ENCODE peak calls at places on chromosomes 12 and 14, in six cellular contexts. J, K, U, M, C and D are unnamed samples.
A peak's percentile ranks its signal among the peaks of the same experiment; 100 is the strongest.

GRCh38 chr12:182381-182883 is 31.5 kb downstream of the SLC6A12 start:
- DNase-seq in J (no peak), K (no peak), U (no peak), M (no peak), C (no peak), D (no peak)

GRCh38 chr14:103552811-103553210 is 9.6 kb downstream of the BAG5 start:
- DNase-seq in J (no peak), K (no peak), U (peak; percentile 6), M (no peak), C (no peak), D (no peak)

GRCh38 chr12:58529114-58529665 is 391.1 kb downstream of the LRIG3 start:
- DNase-seq in J (no peak), K (no peak), U (no peak), M (no peak), C (no peak), D (no peak)

GRCh38 chr14:53953002-53953827 is 3.4 kb downstream of the BMP4 start:
- DNase-seq in J (peak; percentile 93), K (peak; percentile 88), U (peak; percentile 78), M (no peak), C (peak; percentile 61), D (no peak)

GRCh38 chr12:105825141-105825540 is 313.6 kb downstream of the NUAK1 start:
- DNase-seq in J (no peak), K (no peak), U (no peak), M (no peak), C (no peak), D (no peak)

GRCh38 chr12:54419088-54419887 is at the start of gene ITGA5:
- DNase-seq in J (peak; percentile 77), K (peak; percentile 86), U (peak; percentile 73), M (peak; percentile 77), C (peak; percentile 64), D (no peak)

GRCh38 chr12:18368594-18368993 is 107.3 kb downstream of the PIK3C2G start:
- DNase-seq in J (no peak), K (no peak), U (no peak), M (no peak), C (no peak), D (no peak)

GRCh38 chr12:24697769-24698168 is 251.1 kb downstream of the BCAT1 start:
- DNase-seq in J (no peak), K (no peak), U (no peak), M (no peak), C (no peak), D (no peak)

GRCh38 chr12:132166801-132167591 is 22.7 kb downstream of the NOC4L start:
- DNase-seq in J (no peak), K (no peak), U (no peak), M (no peak), C (no peak), D (no peak)

GRCh38 chr12:110637869-110638441 is 24.0 kb downstream of the TCTN1 start:
- DNase-seq in J (no peak), K (no peak), U (no peak), M (no peak), C (no peak), D (no peak)

GRCh38 chr14:104355101-104355691 is 216.8 kb downstream of the KIF26A start:
- DNase-seq in J (no peak), K (peak; percentile 20), U (no peak), M (no peak), C (no peak), D (no peak)

GRCh38 chr14:68211421-68211820 is 391.8 kb downstream of the RAD51B start:
- DNase-seq in J (no peak), K (no peak), U (no peak), M (no peak), C (no peak), D (no peak)

GRCh38 chr14:20469890-20470858 is 968 bp downstream of the PNP start:
- DNase-seq in J (peak; percentile 38), K (peak; percentile 53), U (peak; percentile 49), M (peak; percentile 73), C (no peak), D (peak; percentile 41)

GRCh38 chr12:98352218-98352811 is 163.1 kb upstream of the TMPO start:
- DNase-seq in J (no peak), K (no peak), U (no peak), M (no peak), C (no peak), D (no peak)

GRCh38 chr12:53810950-53811349 is 59.2 kb upstream of the CISTR start:
- DNase-seq in J (no peak), K (no peak), U (no peak), M (no peak), C (no peak), D (no peak)

GRCh38 chr14:68036203-68036602 is 216.6 kb downstream of the RAD51B start:
- DNase-seq in J (no peak), K (no peak), U (no peak), M (no peak), C (no peak), D (no peak)

GRCh38 chr12:130353081-130353480 is 15.4 kb downstream of the PIWIL1 start:
- DNase-seq in J (no peak), K (no peak), U (no peak), M (no peak), C (no peak), D (no peak)

GRCh38 chr12:18690653-18691052 is 47.2 kb downstream of the PLCZ1 start:
- DNase-seq in J (no peak), K (no peak), U (no peak), M (no peak), C (no peak), D (no peak)

GRCh38 chr14:86022031-86022629 is 492.2 kb downstream of the FLRT2 start:
- DNase-seq in J (no peak), K (no peak), U (no peak), M (no peak), C (no peak), D (no peak)

GRCh38 chr14:85471156-85471555 is 58.8 kb upstream of the FLRT2 start:
- DNase-seq in J (no peak), K (no peak), U (no peak), M (no peak), C (no peak), D (no peak)

GRCh38 chr12:95877622-95878021 is 18.9 kb downstream of the SNRPF start:
- DNase-seq in J (no peak), K (no peak), U (no peak), M (no peak), C (no peak), D (no peak)

GRCh38 chr14:52369305-52369781 is 55.2 kb downstream of the PTGER2 start:
- DNase-seq in J (no peak), K (no peak), U (no peak), M (no peak), C (no peak), D (no peak)

GRCh38 chr12:10331642-10332239 is 24.1 kb downstream of the KLRD1 start:
- DNase-seq in J (peak; percentile 72), K (no peak), U (no peak), M (peak; percentile 12), C (no peak), D (no peak)

GRCh38 chr12:121825041-121825523 is 21.3 kb downstream of the SETD1B start:
- DNase-seq in J (no peak), K (no peak), U (no peak), M (no peak), C (no peak), D (no peak)

GRCh38 chr14:89205137-89205740 is 211.8 kb downstream of the FOXN3 start:
- DNase-seq in J (no peak), K (no peak), U (no peak), M (no peak), C (no peak), D (no peak)
- H3K4me3 ChIP-seq in J (no peak overlapping the region), K (no peak overlapping the region), U (no peak overlapping the region), M (no peak overlapping the region), C (no peak overlapping the region), D (no peak overlapping the region)

DNA sequence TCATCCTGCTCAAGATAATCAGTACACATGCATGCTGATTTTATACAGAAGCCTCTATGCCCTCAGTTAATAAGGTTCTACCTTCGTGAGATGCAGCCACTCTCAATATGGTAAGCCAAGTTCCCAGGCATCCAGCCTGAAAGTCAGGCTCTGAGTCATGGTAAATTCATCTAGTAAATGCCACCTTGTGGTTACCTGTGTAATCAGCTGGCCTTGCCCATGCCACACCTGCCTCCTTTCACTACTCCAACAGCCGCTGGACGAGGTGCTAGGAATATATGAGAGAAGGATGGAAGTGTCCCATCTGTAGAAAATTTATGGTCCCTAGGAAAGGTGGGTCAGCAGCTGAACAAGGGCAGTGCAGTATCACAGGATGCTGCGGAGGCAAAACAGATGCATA is 207.3 kb downstream of the SSPN start:
- DNase-seq in J (no peak), K (no peak), U (peak; percentile 46), M (no peak), C (peak; percentile 58), D (no peak)
- TF ChIP-seq CTCF in J (no peak), K (no peak), U (peak; percentile 68), M (no peak), C (peak; percentile 39), D (no peak)

DNA sequence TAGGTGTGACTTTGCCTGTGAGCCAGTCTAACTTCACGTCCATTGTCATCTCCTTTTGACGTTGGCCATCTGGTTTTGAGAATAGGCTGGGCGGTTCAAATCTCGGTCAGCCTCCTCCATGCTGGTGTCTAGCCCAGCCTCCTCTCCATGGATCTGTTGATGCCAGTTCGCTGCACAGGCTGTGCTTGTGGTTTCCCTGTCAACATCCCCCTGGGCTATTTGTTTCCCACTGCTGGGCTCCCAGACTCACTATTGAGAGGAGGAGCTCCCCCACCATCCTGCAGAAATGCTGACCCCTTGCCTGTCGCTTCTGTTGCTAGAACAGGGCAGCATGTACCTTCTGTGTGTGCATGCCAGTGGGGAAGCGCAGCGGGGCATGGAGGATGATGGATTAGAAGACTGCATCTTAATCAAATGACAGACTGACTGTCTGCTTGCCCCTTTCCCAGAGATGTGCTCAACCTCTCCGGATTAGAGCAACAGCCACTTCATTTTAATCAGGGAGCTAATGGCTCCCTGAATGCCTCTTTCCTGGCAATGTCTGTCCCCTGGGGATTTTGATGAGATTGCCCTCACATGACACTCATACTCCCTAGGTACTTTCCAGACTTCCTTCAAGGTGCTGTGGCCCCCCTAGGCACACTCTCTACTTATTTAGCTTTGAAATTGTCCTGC is 170.6 kb downstream of the TSPAN9 start:
- DNase-seq in J (no peak), K (no peak), U (no peak), M (no peak), C (no peak), D (no peak)
- H3K4me3 ChIP-seq in J (no peak overlapping the region), K (no peak overlapping the region), U (no peak overlapping the region), M (no peak overlapping the region), C (no peak overlapping the region), D (no peak overlapping the region)

DNA sequence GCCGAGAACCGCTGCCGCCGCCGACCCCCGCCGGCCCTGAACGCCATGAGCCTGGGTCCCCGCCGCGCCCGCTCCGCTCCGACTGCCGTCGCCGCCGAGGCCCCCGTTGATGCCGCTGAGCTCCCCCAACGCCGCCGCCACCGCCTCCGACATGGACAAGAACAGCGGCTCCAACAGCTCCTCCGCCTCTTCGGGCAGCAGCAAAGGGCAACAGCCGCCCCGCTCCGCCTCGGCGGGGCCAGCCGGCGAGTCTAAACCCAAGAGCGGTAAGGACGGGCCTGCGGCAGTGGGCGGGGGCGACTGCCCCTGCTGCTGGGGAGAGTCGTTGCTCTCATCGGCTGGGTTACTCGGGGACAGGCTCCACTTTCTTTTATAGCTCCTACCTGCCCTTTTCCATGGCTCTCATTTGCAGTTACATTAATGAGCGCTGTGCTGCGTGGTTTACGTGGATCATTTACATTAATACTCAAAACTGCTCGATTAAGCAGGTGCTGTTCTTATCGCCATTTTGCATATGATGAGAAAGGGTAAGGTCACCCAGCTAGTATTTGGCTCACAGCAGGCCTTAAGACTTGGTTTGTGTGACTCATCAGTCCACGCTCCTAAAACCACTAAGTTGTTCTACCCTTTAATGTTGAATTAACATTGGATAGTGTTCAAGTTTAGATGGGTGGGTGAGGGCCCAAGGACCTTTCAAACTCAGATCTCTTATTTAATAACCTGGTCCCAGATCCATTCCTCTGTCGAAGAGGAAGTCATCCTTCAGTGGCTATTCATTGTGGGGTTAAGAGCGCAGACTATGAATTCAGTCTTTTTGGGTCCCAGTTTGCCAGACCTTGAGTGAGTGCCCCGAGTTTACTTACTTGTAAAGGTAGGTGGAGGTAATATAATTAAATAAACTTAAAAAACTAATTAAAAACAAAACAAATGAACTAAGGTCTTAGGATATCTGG is 823 bp downstream of the RNF10 start:
- DNase-seq in J (peak; percentile 78), K (peak; percentile 28), U (peak; percentile 54), M (peak; percentile 39), C (peak; percentile 56), D (no peak)
- TF ChIP-seq CTCF in J (no peak), K (no peak), U (no peak), M (no peak), C (no peak), D (no peak)